ENCODE peak calls at places on chromosomes 2 and 18, in four cellular contexts. R is spleen, Y is upper lobe of left lung, L is breast epithelium. V is an unnamed sample.

GRCh38 chr2:216083464-216084279 is 2.0 kb downstream of the TMEM169 start:
- DNase-seq in R (no peak), Y (no peak), L (no peak), V (no peak)

GRCh38 chr18:23179416-23179815 is 44.1 kb downstream of the CABLES1 start:
- DNase-seq in R (no peak), Y (no peak), L (no peak), V (no peak)

GRCh38 chr2:74602553-74603281 is 45.4 kb downstream of the M1AP start:
- DNase-seq in R (no peak), Y (no peak), L (no peak), V (no peak)

GRCh38 chr18:1665064-1665463 is 760.4 kb downstream of the ADCYAP1 start:
- DNase-seq in R (no peak), Y (no peak), L (no peak), V (no peak)

GRCh38 chr2:196233033-196233807 is 61.8 kb upstream of the STK17B start:
- DNase-seq in R (no peak), Y (peak), L (peak), V (no peak)

GRCh38 chr2:40433739-40434138 is 18.2 kb downstream of the SLC8A1 start:
- DNase-seq in R (no peak), Y (no peak), L (no peak), V (no peak)

GRCh38 chr2:172214252-172214651 is 111.6 kb upstream of the DLX2 start:
- DNase-seq in R (no peak), Y (no peak), L (no peak), V (no peak)

GRCh38 chr2:64273524-64274398 is 129.5 kb upstream of the PELI1 start:
- DNase-seq in R (no peak), Y (peak), L (peak), V (peak)

GRCh38 chr2:163748420-163748819 is 12.6 kb upstream of the FIGN start:
- DNase-seq in R (no peak), Y (no peak), L (no peak), V (no peak)

GRCh38 chr2:20723543-20723942 is 56.6 kb downstream of the GDF7 start:
- DNase-seq in R (no peak), Y (no peak), L (no peak), V (no peak)

GRCh38 chr2:127625146-127625943 is 20.6 kb upstream of the GPR17 start:
- DNase-seq in R (peak), Y (peak), L (no peak), V (no peak)

GRCh38 chr2:161946489-161947107 is 127.4 kb downstream of the DPP4 start:
- DNase-seq in R (no peak), Y (no peak), L (no peak), V (peak)

GRCh38 chr2:62895632-62896009 is 155.0 kb upstream of the OTX1 start:
- DNase-seq in R (no peak), Y (no peak), L (no peak), V (no peak)

GRCh38 chr2:149225446-149225845 is 104.9 kb upstream of the LYPD6 start:
- DNase-seq in R (no peak), Y (no peak), L (no peak), V (no peak)

GRCh38 chr2:195330513-195330956 is 326.5 kb upstream of the SLC39A10 start:
- DNase-seq in R (no peak), Y (no peak), L (no peak), V (peak)

GRCh38 chr18:39966275-39966674 is 1988.8 kb upstream of the PIK3C3 start:
- DNase-seq in R (no peak), Y (no peak), L (peak), V (no peak)

GRCh38 chr2:55103039-55103438 is 52.8 kb upstream of the RTN4 start:
- DNase-seq in R (no peak), Y (no peak), L (no peak), V (no peak)

GRCh38 chr18:61273533-61273932 is 59.7 kb upstream of the CDH20 start:
- DNase-seq in R (no peak), Y (no peak), L (no peak), V (no peak)

GRCh38 chr2:223760838-223761502 is 76.4 kb downstream of the AP1S3 start:
- DNase-seq in R (peak), Y (peak), L (peak), V (no peak)

GRCh38 chr18:52228158-52228557 is 111.8 kb upstream of the DCC start:
- DNase-seq in R (no peak), Y (no peak), L (no peak), V (no peak)

GRCh38 chr2:98560256-98560771 is 48.0 kb downstream of the COA5 start:
- DNase-seq in R (no peak), Y (no peak), L (no peak), V (peak)

GRCh38 chr2:203886579-203887230 is 19.1 kb downstream of the CTLA4 start:
- DNase-seq in R (no peak), Y (no peak), L (no peak), V (no peak)

GRCh38 chr2:55902971-55903370 is 20.6 kb downstream of the EFEMP1 start:
- DNase-seq in R (no peak), Y (no peak), L (no peak), V (no peak)

GRCh38 chr2:199383006-199383405 is 74.7 kb downstream of the SATB2 start:
- DNase-seq in R (no peak), Y (no peak), L (no peak), V (no peak)

GRCh38 chr2:30164131-30164925 is 17.5 kb downstream of the YPEL5 start:
- DNase-seq in R (no peak), Y (no peak), L (no peak), V (no peak)

GRCh38 chr2:228599297-228599696 is 417.8 kb upstream of the SPHKAP start:
- DNase-seq in R (no peak), Y (no peak), L (no peak), V (no peak)

GRCh38 chr2:240687741-240688562 is 3.7 kb upstream of the AQP12A start:
- DNase-seq in R (no peak), Y (no peak), L (no peak), V (no peak)

GRCh38 chr18:14930076-14930475 is 182.1 kb downstream of the ANKRD30B start:
- DNase-seq in R (no peak), Y (no peak), L (no peak), V (no peak)

GRCh38 chr2:174634130-174635014 is 36.8 kb upstream of the WIPF1 start:
- DNase-seq in R (peak), Y (peak), L (no peak), V (peak)

DNA sequence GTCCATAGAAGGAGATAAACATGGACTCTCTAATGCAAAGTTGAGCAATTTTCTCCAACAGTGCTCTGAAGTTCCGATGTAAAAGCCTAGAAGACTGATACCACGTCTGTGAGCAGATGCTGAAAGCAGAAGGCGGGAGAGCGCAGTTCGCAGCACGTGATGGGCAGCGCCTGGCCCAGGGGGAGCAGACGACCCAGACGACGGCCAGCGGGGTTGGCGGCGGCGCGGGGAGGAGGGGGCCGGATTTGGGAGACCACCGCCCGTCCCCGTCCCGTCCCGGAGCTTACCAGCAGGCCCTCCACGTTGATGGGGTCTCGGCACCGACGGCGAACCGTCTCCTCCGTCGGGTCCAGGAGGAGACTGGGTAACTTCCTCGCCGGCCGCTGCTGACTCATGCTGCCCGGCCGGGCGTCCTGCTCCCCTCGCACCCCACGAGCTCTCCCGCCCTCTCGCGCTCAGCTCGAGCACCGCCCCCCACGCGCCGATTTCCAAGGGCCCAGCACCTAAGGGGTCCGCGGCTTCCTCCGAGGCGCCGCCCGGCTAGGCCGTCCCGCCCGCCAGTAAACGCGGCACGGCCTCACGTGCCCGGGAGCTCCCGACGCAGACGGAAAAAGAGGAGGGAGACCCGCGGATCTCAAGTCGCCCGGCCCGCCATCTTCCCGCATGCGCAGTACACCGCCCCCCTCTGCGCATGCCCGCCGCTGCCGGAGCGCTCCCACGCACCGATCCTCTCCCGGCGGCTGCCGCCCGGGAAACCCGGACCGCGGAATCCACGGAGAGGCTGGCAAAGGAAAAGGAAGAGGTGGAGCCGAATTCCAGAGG is at the start of gene E2F6:
- DNase-seq in R (peak), Y (peak), L (peak), V (peak)
- TF ChIP-seq POLR2A in R (no peak), Y (peak), L (peak), V (peak)

DNA sequence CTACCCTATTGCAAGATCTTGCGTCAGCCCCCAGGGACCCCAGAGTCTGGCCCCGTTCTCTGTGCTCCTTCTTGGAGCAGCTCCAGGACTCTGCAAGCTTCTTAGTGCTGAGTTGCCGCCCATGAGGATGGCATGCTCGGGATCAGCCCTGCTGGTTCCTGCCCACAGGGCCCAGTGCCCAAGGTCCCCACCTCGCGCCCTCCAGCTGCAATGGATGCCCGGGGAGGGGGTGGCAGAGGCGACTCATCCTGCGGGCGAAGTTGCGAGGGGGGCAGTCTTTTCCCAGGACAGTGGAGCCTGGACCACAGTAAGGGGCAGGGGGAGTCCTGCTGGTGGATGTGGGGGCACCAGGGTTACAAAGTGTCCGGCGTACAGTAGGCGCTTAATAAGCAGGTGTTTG is 261.9 kb downstream of the BCL2 start:
- DNase-seq in R (no peak), Y (no peak), L (no peak), V (no peak)
- TF ChIP-seq POLR2A in R (no peak), Y (no peak), L (no peak), V (no peak)

DNA sequence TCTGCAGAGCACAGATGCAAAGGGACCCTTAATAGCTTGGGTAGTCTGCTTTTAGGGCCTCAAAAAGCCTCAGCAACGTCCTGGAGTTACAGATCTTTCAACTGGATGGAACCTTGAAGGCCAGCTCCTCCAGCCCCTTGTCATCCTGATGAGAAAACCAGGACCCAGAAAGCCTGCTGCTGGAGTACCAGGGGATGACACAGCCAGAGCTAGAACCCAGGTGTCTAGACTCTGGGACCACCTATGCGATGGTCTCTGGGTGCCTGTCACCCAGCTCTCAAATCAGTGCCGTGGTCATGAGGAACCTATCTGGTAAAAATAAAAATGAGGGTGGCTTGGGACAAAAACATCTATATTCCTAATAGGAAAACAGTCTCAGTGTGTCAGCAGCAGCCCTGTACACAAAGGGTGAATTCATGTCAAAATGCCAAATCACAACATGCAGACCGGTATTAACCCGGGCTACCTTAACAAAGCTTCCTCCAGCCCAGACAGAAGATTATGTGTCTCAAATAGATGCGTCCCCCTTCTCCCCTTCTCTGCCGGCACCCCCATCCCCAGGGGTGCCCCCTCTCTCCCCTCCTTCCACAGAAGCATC is 28.5 kb downstream of the SMAD7 start:
- DNase-seq in R (no peak), Y (no peak), L (no peak), V (no peak)
- TF ChIP-seq POLR2A in R (no peak), Y (no peak), L (no peak), V (no peak)

GRCh38 chr2:186589733-186590537 is at the start of gene ITGAV:
- DNase-seq in R (peak), Y (peak), L (peak), V (peak)
- TF ChIP-seq POLR2A in R (no peak), Y (peak), L (peak), V (peak)

GRCh38 chr2:27085670-27086089 is 892 bp upstream of the KHK start:
- DNase-seq in R (peak), Y (peak), L (peak), V (peak)
- TF ChIP-seq POLR2A in R (no peak), Y (no peak), L (no peak), V (peak)

V was measured in erythroblast.